ENCODE peak calls at places on chromosomes 4 and X, in seven cellular contexts. Q is GM10248; W is NCI-H69; L is fibroblast of lung; B is NCI-H526 treated with DMSO at 0.1 percent for 48 hours; J is occipital lobe; Y is activated CD8-positive, alpha-beta memory T cell treated with anti-CD3 and anti-CD28 coated beads for 48 hours. K is an unnamed sample.

GRCh38 chr4:37891221-37892159 is 606 bp downstream of the TBC1D1 start:
- DNase-seq in Q (peak; percentile 75), W (peak; percentile 71), L (peak; percentile 38), B (no peak), J (peak; percentile 11), Y (peak; percentile 38), K (no peak)

GRCh38 chr4:113776016-113776415 is 14.5 kb upstream of the CAMK2D start:
- DNase-seq in Q (no peak), W (no peak), L (no peak), B (no peak), J (no peak), Y (no peak), K (no peak)

GRCh38 chr4:81207793-81208192 is 7.2 kb downstream of the PRKG2 start:
- DNase-seq in Q (no peak), W (no peak), L (peak; percentile 95), B (no peak), J (no peak), Y (no peak), K (no peak)

GRCh38 chrX:7568130-7568529 is 274.8 kb upstream of the VCX start:
- DNase-seq in Q (no peak), W (no peak), L (no peak), B (no peak), J (no peak), Y (no peak), K (no peak)

GRCh38 chr4:163048447-163048846 is 118.2 kb downstream of the NAF1 start:
- DNase-seq in Q (peak; percentile 32), W (peak; percentile 67), L (peak; percentile 3), B (peak; percentile 1), J (no peak), Y (no peak), K (no peak)

GRCh38 chr4:184383497-184384055 is 90.8 kb downstream of the IRF2 start:
- DNase-seq in Q (no peak), W (peak; percentile 10), L (peak; percentile 97), B (no peak), J (peak; percentile 16), Y (no peak), K (no peak)

GRCh38 chr4:81635747-81636146 is 164.0 kb upstream of the RASGEF1B start:
- DNase-seq in Q (peak; percentile 11), W (peak; percentile 20), L (no peak), B (no peak), J (no peak), Y (no peak), K (peak; percentile 65)

GRCh38 chr4:5722328-5722727 is 11.3 kb downstream of the EVC start:
- DNase-seq in Q (no peak), W (no peak), L (peak; percentile 43), B (no peak), J (no peak), Y (no peak), K (no peak)

GRCh38 chr4:168848112-168848511 is 161.9 kb downstream of the CBR4 start:
- DNase-seq in Q (peak; percentile 16), W (no peak), L (peak; percentile 63), B (no peak), J (no peak), Y (no peak), K (no peak)

GRCh38 chr4:78058591-78059523 is 1.7 kb downstream of the FRAS1 start:
- DNase-seq in Q (peak; percentile 20), W (peak; percentile 78), L (peak; percentile 17), B (peak; percentile 8), J (no peak), Y (no peak), K (peak; percentile 56)

GRCh38 chrX:16666541-16666940 is 16.6 kb downstream of the S100G start:
- DNase-seq in Q (no peak), W (no peak), L (no peak), B (no peak), J (peak; percentile 25), Y (no peak), K (no peak)

GRCh38 chr4:185358514-185359433 is 37.0 kb downstream of the LRP2BP start:
- DNase-seq in Q (no peak), W (no peak), L (peak; percentile 51), B (no peak), J (no peak), Y (no peak), K (no peak)

GRCh38 chrX:87140800-87141483 is 376.7 kb upstream of the KLHL4 start:
- DNase-seq in Q (no peak), W (no peak), L (no peak), B (no peak), J (no peak), Y (no peak), K (no peak)

GRCh38 chrX:83260288-83260687 is 247.8 kb upstream of the POU3F4 start:
- DNase-seq in Q (no peak), W (peak; percentile 0), L (no peak), B (no peak), J (no peak), Y (no peak), K (no peak)

GRCh38 chr4:25925486-25926201 is 11.6 kb downstream of the SMIM20 start:
- DNase-seq in Q (peak; percentile 58), W (peak; percentile 71), L (peak; percentile 63), B (no peak), J (no peak), Y (no peak), K (no peak)

GRCh38 chr4:10130190-10130888 is 13.7 kb upstream of the WDR1 start:
- DNase-seq in Q (no peak), W (no peak), L (no peak), B (no peak), J (no peak), Y (no peak), K (no peak)

GRCh38 chrX:39201305-39201990 is 400.2 kb downstream of the MID1IP1 start:
- DNase-seq in Q (no peak), W (no peak), L (no peak), B (no peak), J (no peak), Y (no peak), K (no peak)

GRCh38 chr4:139163806-139164206 is 13.2 kb downstream of the ELF2 start:
- DNase-seq in Q (no peak), W (no peak), L (no peak), B (no peak), J (no peak), Y (no peak), K (no peak)

GRCh38 chr4:152515678-152516077 is 20.2 kb downstream of the FBXW7 start:
- DNase-seq in Q (no peak), W (no peak), L (peak; percentile 67), B (no peak), J (no peak), Y (no peak), K (no peak)

GRCh38 chrX:80879916-80880315 is 70.2 kb upstream of the BRWD3 start:
- DNase-seq in Q (no peak), W (no peak), L (no peak), B (no peak), J (no peak), Y (no peak), K (no peak)

GRCh38 chrX:63350551-63350950 is 581 bp downstream of the SPIN4 start:
- DNase-seq in Q (peak; percentile 15), W (no peak), L (peak; percentile 6), B (peak; percentile 63), J (peak; percentile 21), Y (no peak), K (no peak)

K was measured in NCI-H2029 treated with DMSO at 0.1 percent for 48 hours.